ENCODE peak calls at places on chromosomes 3 and 15, in ten cellular contexts. I is amniotic stem cell; L is NCI-H2107; Z is activated naive CD8-positive, alpha-beta T cell treated with anti-CD3 and anti-CD28 coated beads, Interleukin-2, amount 50 U/mL, for 24 hours; D is WTC11; P is endodermal cell; U is activated CD8-positive, alpha-beta memory T cell treated with anti-CD3 and anti-CD28 coated beads for 48 hours; O is CD4-positive, CD25-positive, alpha-beta regulatory T cell; C is NCI-H2081; S is stimulated activated CD4-positive, alpha-beta T cell treated with anti-CD3 and anti-CD28 coated beads, Interleukin-2, amount 100 ng/mL, for 48 hours. N is an unnamed sample.

GRCh38 chr3:49469037-49469875 is 811 bp upstream of the DAG1 start:
- DNase-seq in I (peak), L (no peak), Z (peak), D (peak), P (peak), U (no peak), O (no peak), C (peak), S (no peak), N (no peak)

GRCh38 chr3:125145751-125146475 is 66.6 kb downstream of the SLC12A8 start:
- DNase-seq in I (no peak), L (no peak), Z (no peak), D (no peak), P (no peak), U (no peak), O (no peak), C (no peak), S (no peak), N (no peak)

GRCh38 chr15:78842519-78842918 is 30.2 kb upstream of the MORF4L1 start:
- DNase-seq in I (no peak), L (no peak), Z (no peak), D (no peak), P (no peak), U (no peak), O (no peak), C (no peak), S (no peak), N (no peak)

GRCh38 chr15:60695713-60696522 is 217.0 kb upstream of the ICE2 start:
- DNase-seq in I (no peak), L (no peak), Z (peak), D (no peak), P (no peak), U (peak), O (peak), C (no peak), S (peak), N (no peak)

GRCh38 chr3:43870110-43870509 is 179.4 kb downstream of the ABHD5 start:
- DNase-seq in I (peak), L (no peak), Z (no peak), D (no peak), P (peak), U (no peak), O (no peak), C (no peak), S (no peak), N (no peak)

GRCh38 chr3:152356870-152357276 is 88.1 kb downstream of the MBNL1 start:
- DNase-seq in I (no peak), L (no peak), Z (no peak), D (no peak), P (no peak), U (no peak), O (peak), C (no peak), S (no peak), N (no peak)

GRCh38 chr3:197888511-197888910 is 61.5 kb upstream of the RPL35A start:
- DNase-seq in I (no peak), L (no peak), Z (no peak), D (no peak), P (no peak), U (no peak), O (no peak), C (no peak), S (no peak), N (no peak)

GRCh38 chr3:29468150-29468549 is 187.3 kb downstream of the RBMS3 start:
- DNase-seq in I (peak), L (no peak), Z (no peak), D (no peak), P (no peak), U (no peak), O (no peak), C (no peak), S (no peak), N (no peak)

GRCh38 chr3:32643816-32644215 is 41.2 kb upstream of the CNOT10 start:
- DNase-seq in I (no peak), L (no peak), Z (no peak), D (no peak), P (no peak), U (no peak), O (no peak), C (no peak), S (no peak), N (no peak)

GRCh38 chr15:101244889-101245668 is 6.8 kb downstream of the CHSY1 start:
- DNase-seq in I (no peak), L (no peak), Z (no peak), D (no peak), P (peak), U (no peak), O (no peak), C (no peak), S (no peak), N (no peak)

GRCh38 chr3:77247063-77247462 is 207.2 kb downstream of the ROBO2 start:
- DNase-seq in I (no peak), L (no peak), Z (no peak), D (no peak), P (no peak), U (no peak), O (no peak), C (no peak), S (no peak), N (no peak)

GRCh38 chr3:5010140-5010539 is 30.9 kb downstream of the BHLHE40 start:
- DNase-seq in I (no peak), L (no peak), Z (no peak), D (no peak), P (no peak), U (no peak), O (no peak), C (no peak), S (no peak), N (no peak)

GRCh38 chr3:50572158-50572557 is 2.8 kb downstream of the HEMK1 start:
- DNase-seq in I (no peak), L (peak), Z (peak), D (peak), P (peak), U (no peak), O (peak), C (peak), S (peak), N (peak)

GRCh38 chr3:150503402-150504099 is 42.7 kb downstream of the SERP1 start:
- DNase-seq in I (no peak), L (no peak), Z (no peak), D (peak), P (peak), U (no peak), O (no peak), C (no peak), S (no peak), N (no peak)

GRCh38 chr15:89119489-89120478 is 31.5 kb downstream of the ABHD2 start:
- DNase-seq in I (peak), L (no peak), Z (no peak), D (no peak), P (no peak), U (no peak), O (peak), C (peak), S (no peak), N (no peak)

GRCh38 chr3:129058441-129059194 is 2.0 kb upstream of the GP9 start:
- DNase-seq in I (no peak), L (no peak), Z (no peak), D (no peak), P (peak), U (no peak), O (peak), C (peak), S (no peak), N (no peak)

GRCh38 chr15:34682673-34683072 is 72.1 kb downstream of the GJD2 start:
- DNase-seq in I (no peak), L (no peak), Z (no peak), D (no peak), P (no peak), U (no peak), O (no peak), C (no peak), S (no peak), N (no peak)

GRCh38 chr3:32374788-32375595 is 16.7 kb upstream of the CMTM7 start:
- DNase-seq in I (peak), L (peak), Z (peak), D (peak), P (peak), U (peak), O (peak), C (peak), S (peak), N (peak)

GRCh38 chr3:186170516-186170915 is 61.6 kb upstream of the ETV5 start:
- DNase-seq in I (no peak), L (no peak), Z (no peak), D (no peak), P (no peak), U (no peak), O (no peak), C (no peak), S (no peak), N (no peak)

GRCh38 chr3:123296261-123296660 is 94.5 kb downstream of the SEC22A start:
- DNase-seq in I (no peak), L (no peak), Z (no peak), D (peak), P (no peak), U (no peak), O (no peak), C (no peak), S (no peak), N (no peak)

GRCh38 chr3:178001670-178002101 is 534.5 kb upstream of the KCNMB2 start:
- DNase-seq in I (no peak), L (no peak), Z (peak), D (no peak), P (no peak), U (no peak), O (peak), C (no peak), S (no peak), N (no peak)

N was measured in KG1.